ENCODE peak calls at places on chromosomes 11 and 22, in nine cellular contexts. One of them, this sample, is unnamed.
A peak's percentile ranks its signal among the peaks of the same experiment; 100 is the strongest.

GRCh38 chr11:130670200-130670599 is 221.8 kb downstream of the ADAMTS15 start:
- DNase-seq in astrocyte of the spinal cord: no peak
- DNase-seq in GM12878: no peak
- DNase-seq in activated naive CD8-positive, alpha-beta T cell treated with anti-CD3 and anti-CD28 coated beads, Interleukin-2, amount 50 U/mL, for 24 hours: no peak
- DNase-seq in HuH-7: no peak
- DNase-seq in neural crest cell: no peak
- DNase-seq in GM12891: no peak
- DNase-seq in stimulated activated CD8-positive, alpha-beta memory T cell treated with anti-CD3 and anti-CD28 coated beads, Interleukin-15, amount 100 ng/mL, for 4 hours: no peak
- DNase-seq in Ammon's horn: no peak
- DNase-seq in this sample: no peak

GRCh38 chr11:73226297-73227006 is 8.4 kb downstream of the P2RY2 start:
- DNase-seq in astrocyte of the spinal cord: no peak
- DNase-seq in GM12878: no peak
- DNase-seq in activated naive CD8-positive, alpha-beta T cell treated with anti-CD3 and anti-CD28 coated beads, Interleukin-2, amount 50 U/mL, for 24 hours: no peak
- DNase-seq in HuH-7: no peak
- DNase-seq in neural crest cell: no peak
- DNase-seq in GM12891: no peak
- DNase-seq in stimulated activated CD8-positive, alpha-beta memory T cell treated with anti-CD3 and anti-CD28 coated beads, Interleukin-15, amount 100 ng/mL, for 4 hours: no peak
- DNase-seq in Ammon's horn: no peak
- DNase-seq in this sample: no peak

GRCh38 chr11:57497303-57498247 is 17.9 kb downstream of the SLC43A1 start:
- DNase-seq in astrocyte of the spinal cord: no peak
- DNase-seq in GM12878: no peak
- DNase-seq in activated naive CD8-positive, alpha-beta T cell treated with anti-CD3 and anti-CD28 coated beads, Interleukin-2, amount 50 U/mL, for 24 hours: no peak
- DNase-seq in HuH-7: peak; percentile 99
- DNase-seq in neural crest cell: no peak
- DNase-seq in GM12891: no peak
- DNase-seq in stimulated activated CD8-positive, alpha-beta memory T cell treated with anti-CD3 and anti-CD28 coated beads, Interleukin-15, amount 100 ng/mL, for 4 hours: no peak
- DNase-seq in Ammon's horn: no peak
- DNase-seq in this sample: no peak

GRCh38 chr22:22531770-22532546 is 11.9 kb upstream of the ZNF280A start:
- DNase-seq in astrocyte of the spinal cord: no peak
- DNase-seq in GM12878: no peak
- DNase-seq in activated naive CD8-positive, alpha-beta T cell treated with anti-CD3 and anti-CD28 coated beads, Interleukin-2, amount 50 U/mL, for 24 hours: no peak
- DNase-seq in HuH-7: no peak
- DNase-seq in neural crest cell: no peak
- DNase-seq in GM12891: no peak
- DNase-seq in stimulated activated CD8-positive, alpha-beta memory T cell treated with anti-CD3 and anti-CD28 coated beads, Interleukin-15, amount 100 ng/mL, for 4 hours: no peak
- DNase-seq in Ammon's horn: no peak
- DNase-seq in this sample: no peak

GRCh38 chr11:115469361-115469760 is 34.9 kb downstream of the CADM1 start:
- DNase-seq in astrocyte of the spinal cord: no peak
- DNase-seq in GM12878: peak; percentile 48
- DNase-seq in activated naive CD8-positive, alpha-beta T cell treated with anti-CD3 and anti-CD28 coated beads, Interleukin-2, amount 50 U/mL, for 24 hours: no peak
- DNase-seq in HuH-7: no peak
- DNase-seq in neural crest cell: no peak
- DNase-seq in GM12891: no peak
- DNase-seq in stimulated activated CD8-positive, alpha-beta memory T cell treated with anti-CD3 and anti-CD28 coated beads, Interleukin-15, amount 100 ng/mL, for 4 hours: no peak
- DNase-seq in Ammon's horn: no peak
- DNase-seq in this sample: no peak

GRCh38 chr22:39994566-39995345 is at the start of gene FAM83F:
- DNase-seq in astrocyte of the spinal cord: no peak
- DNase-seq in GM12878: no peak
- DNase-seq in activated naive CD8-positive, alpha-beta T cell treated with anti-CD3 and anti-CD28 coated beads, Interleukin-2, amount 50 U/mL, for 24 hours: peak; percentile 47
- DNase-seq in HuH-7: no peak
- DNase-seq in neural crest cell: no peak
- DNase-seq in GM12891: peak; percentile 69
- DNase-seq in stimulated activated CD8-positive, alpha-beta memory T cell treated with anti-CD3 and anti-CD28 coated beads, Interleukin-15, amount 100 ng/mL, for 4 hours: peak; percentile 11
- DNase-seq in Ammon's horn: no peak
- DNase-seq in this sample: no peak

GRCh38 chr11:46238078-46238966 is 39.1 kb upstream of the CREB3L1 start:
- DNase-seq in astrocyte of the spinal cord: peak; percentile 59
- DNase-seq in GM12878: no peak
- DNase-seq in activated naive CD8-positive, alpha-beta T cell treated with anti-CD3 and anti-CD28 coated beads, Interleukin-2, amount 50 U/mL, for 24 hours: peak; percentile 76
- DNase-seq in HuH-7: peak; percentile 55
- DNase-seq in neural crest cell: peak; percentile 46
- DNase-seq in GM12891: peak; percentile 51
- DNase-seq in stimulated activated CD8-positive, alpha-beta memory T cell treated with anti-CD3 and anti-CD28 coated beads, Interleukin-15, amount 100 ng/mL, for 4 hours: peak; percentile 43
- DNase-seq in Ammon's horn: no peak
- DNase-seq in this sample: peak; percentile 63

GRCh38 chr11:111772535-111772934 is 6.3 kb upstream of the PPP2R1B start:
- DNase-seq in astrocyte of the spinal cord: no peak
- DNase-seq in GM12878: no peak
- DNase-seq in activated naive CD8-positive, alpha-beta T cell treated with anti-CD3 and anti-CD28 coated beads, Interleukin-2, amount 50 U/mL, for 24 hours: no peak
- DNase-seq in HuH-7: no peak
- DNase-seq in neural crest cell: no peak
- DNase-seq in GM12891: no peak
- DNase-seq in stimulated activated CD8-positive, alpha-beta memory T cell treated with anti-CD3 and anti-CD28 coated beads, Interleukin-15, amount 100 ng/mL, for 4 hours: no peak
- DNase-seq in Ammon's horn: no peak
- DNase-seq in this sample: no peak

GRCh38 chr11:83574516-83574915 is 288.3 kb upstream of the CCDC90B start:
- DNase-seq in astrocyte of the spinal cord: no peak
- DNase-seq in GM12878: no peak
- DNase-seq in activated naive CD8-positive, alpha-beta T cell treated with anti-CD3 and anti-CD28 coated beads, Interleukin-2, amount 50 U/mL, for 24 hours: no peak
- DNase-seq in HuH-7: no peak
- DNase-seq in neural crest cell: no peak
- DNase-seq in GM12891: no peak
- DNase-seq in stimulated activated CD8-positive, alpha-beta memory T cell treated with anti-CD3 and anti-CD28 coated beads, Interleukin-15, amount 100 ng/mL, for 4 hours: no peak
- DNase-seq in Ammon's horn: no peak
- DNase-seq in this sample: no peak

GRCh38 chr11:33778682-33779081 is 4.4 kb upstream of the FBXO3 start:
- DNase-seq in astrocyte of the spinal cord: peak; percentile 84
- DNase-seq in GM12878: no peak
- DNase-seq in activated naive CD8-positive, alpha-beta T cell treated with anti-CD3 and anti-CD28 coated beads, Interleukin-2, amount 50 U/mL, for 24 hours: no peak
- DNase-seq in HuH-7: no peak
- DNase-seq in neural crest cell: no peak
- DNase-seq in GM12891: no peak
- DNase-seq in stimulated activated CD8-positive, alpha-beta memory T cell treated with anti-CD3 and anti-CD28 coated beads, Interleukin-15, amount 100 ng/mL, for 4 hours: no peak
- DNase-seq in Ammon's horn: peak; percentile 29
- DNase-seq in this sample: peak; percentile 17

GRCh38 chr22:48357196-48357595 is 1470.5 kb downstream of the BRD1 start:
- DNase-seq in astrocyte of the spinal cord: no peak
- DNase-seq in GM12878: no peak
- DNase-seq in activated naive CD8-positive, alpha-beta T cell treated with anti-CD3 and anti-CD28 coated beads, Interleukin-2, amount 50 U/mL, for 24 hours: no peak
- DNase-seq in HuH-7: no peak
- DNase-seq in neural crest cell: no peak
- DNase-seq in GM12891: no peak
- DNase-seq in stimulated activated CD8-positive, alpha-beta memory T cell treated with anti-CD3 and anti-CD28 coated beads, Interleukin-15, amount 100 ng/mL, for 4 hours: no peak
- DNase-seq in Ammon's horn: no peak
- DNase-seq in this sample: no peak

GRCh38 chr11:114340311-114341131 is 44.3 kb downstream of the NNMT start:
- DNase-seq in astrocyte of the spinal cord: peak; percentile 79
- DNase-seq in GM12878: no peak
- DNase-seq in activated naive CD8-positive, alpha-beta T cell treated with anti-CD3 and anti-CD28 coated beads, Interleukin-2, amount 50 U/mL, for 24 hours: peak; percentile 14
- DNase-seq in HuH-7: peak; percentile 21
- DNase-seq in neural crest cell: peak; percentile 31
- DNase-seq in GM12891: no peak
- DNase-seq in stimulated activated CD8-positive, alpha-beta memory T cell treated with anti-CD3 and anti-CD28 coated beads, Interleukin-15, amount 100 ng/mL, for 4 hours: no peak
- DNase-seq in Ammon's horn: peak; percentile 86
- DNase-seq in this sample: peak; percentile 63

GRCh38 chr11:68632802-68633201 is 51.5 kb upstream of the GAL start:
- DNase-seq in astrocyte of the spinal cord: peak; percentile 74
- DNase-seq in GM12878: no peak
- DNase-seq in activated naive CD8-positive, alpha-beta T cell treated with anti-CD3 and anti-CD28 coated beads, Interleukin-2, amount 50 U/mL, for 24 hours: peak; percentile 28
- DNase-seq in HuH-7: peak; percentile 92
- DNase-seq in neural crest cell: peak; percentile 36
- DNase-seq in GM12891: no peak
- DNase-seq in stimulated activated CD8-positive, alpha-beta memory T cell treated with anti-CD3 and anti-CD28 coated beads, Interleukin-15, amount 100 ng/mL, for 4 hours: no peak
- DNase-seq in Ammon's horn: no peak
- DNase-seq in this sample: peak; percentile 66

GRCh38 chr11:36069576-36070214 is 125.8 kb downstream of the LDLRAD3 start:
- DNase-seq in astrocyte of the spinal cord: no peak
- DNase-seq in GM12878: peak; percentile 15
- DNase-seq in activated naive CD8-positive, alpha-beta T cell treated with anti-CD3 and anti-CD28 coated beads, Interleukin-2, amount 50 U/mL, for 24 hours: no peak
- DNase-seq in HuH-7: no peak
- DNase-seq in neural crest cell: no peak
- DNase-seq in GM12891: no peak
- DNase-seq in stimulated activated CD8-positive, alpha-beta memory T cell treated with anti-CD3 and anti-CD28 coated beads, Interleukin-15, amount 100 ng/mL, for 4 hours: no peak
- DNase-seq in Ammon's horn: no peak
- DNase-seq in this sample: no peak

GRCh38 chr11:118050208-118050891 is 26.5 kb upstream of the TMPRSS4 start:
- DNase-seq in astrocyte of the spinal cord: no peak
- DNase-seq in GM12878: no peak
- DNase-seq in activated naive CD8-positive, alpha-beta T cell treated with anti-CD3 and anti-CD28 coated beads, Interleukin-2, amount 50 U/mL, for 24 hours: no peak
- DNase-seq in HuH-7: no peak
- DNase-seq in neural crest cell: no peak
- DNase-seq in GM12891: no peak
- DNase-seq in stimulated activated CD8-positive, alpha-beta memory T cell treated with anti-CD3 and anti-CD28 coated beads, Interleukin-15, amount 100 ng/mL, for 4 hours: no peak
- DNase-seq in Ammon's horn: no peak
- DNase-seq in this sample: no peak

GRCh38 chr22:28063656-28064055 is 144.6 kb upstream of the PITPNB start:
- DNase-seq in astrocyte of the spinal cord: no peak
- DNase-seq in GM12878: no peak
- DNase-seq in activated naive CD8-positive, alpha-beta T cell treated with anti-CD3 and anti-CD28 coated beads, Interleukin-2, amount 50 U/mL, for 24 hours: no peak
- DNase-seq in HuH-7: no peak
- DNase-seq in neural crest cell: no peak
- DNase-seq in GM12891: no peak
- DNase-seq in stimulated activated CD8-positive, alpha-beta memory T cell treated with anti-CD3 and anti-CD28 coated beads, Interleukin-15, amount 100 ng/mL, for 4 hours: no peak
- DNase-seq in Ammon's horn: no peak
- DNase-seq in this sample: no peak

GRCh38 chr11:121207485-121208115 is 85.0 kb upstream of the SC5D start:
- DNase-seq in astrocyte of the spinal cord: no peak
- DNase-seq in GM12878: peak; percentile 50
- DNase-seq in activated naive CD8-positive, alpha-beta T cell treated with anti-CD3 and anti-CD28 coated beads, Interleukin-2, amount 50 U/mL, for 24 hours: no peak
- DNase-seq in HuH-7: no peak
- DNase-seq in neural crest cell: no peak
- DNase-seq in GM12891: no peak
- DNase-seq in stimulated activated CD8-positive, alpha-beta memory T cell treated with anti-CD3 and anti-CD28 coated beads, Interleukin-15, amount 100 ng/mL, for 4 hours: no peak
- DNase-seq in Ammon's horn: no peak
- DNase-seq in this sample: no peak

GRCh38 chr22:25177226-25177625 is 22.4 kb upstream of the CRYBB3 start:
- DNase-seq in astrocyte of the spinal cord: no peak
- DNase-seq in GM12878: no peak
- DNase-seq in activated naive CD8-positive, alpha-beta T cell treated with anti-CD3 and anti-CD28 coated beads, Interleukin-2, amount 50 U/mL, for 24 hours: no peak
- DNase-seq in HuH-7: no peak
- DNase-seq in neural crest cell: no peak
- DNase-seq in GM12891: no peak
- DNase-seq in stimulated activated CD8-positive, alpha-beta memory T cell treated with anti-CD3 and anti-CD28 coated beads, Interleukin-15, amount 100 ng/mL, for 4 hours: no peak
- DNase-seq in Ammon's horn: no peak
- DNase-seq in this sample: no peak

GRCh38 chr11:131498631-131499053 is 128.2 kb downstream of the NTM start:
- DNase-seq in astrocyte of the spinal cord: no peak
- DNase-seq in GM12878: no peak
- DNase-seq in activated naive CD8-positive, alpha-beta T cell treated with anti-CD3 and anti-CD28 coated beads, Interleukin-2, amount 50 U/mL, for 24 hours: no peak
- DNase-seq in HuH-7: no peak
- DNase-seq in neural crest cell: no peak
- DNase-seq in GM12891: no peak
- DNase-seq in stimulated activated CD8-positive, alpha-beta memory T cell treated with anti-CD3 and anti-CD28 coated beads, Interleukin-15, amount 100 ng/mL, for 4 hours: no peak
- DNase-seq in Ammon's horn: peak; percentile 82
- DNase-seq in this sample: no peak

GRCh38 chr22:27045103-27045940 is 387.9 kb downstream of the MIAT start:
- DNase-seq in astrocyte of the spinal cord: peak; percentile 55
- DNase-seq in GM12878: no peak
- DNase-seq in activated naive CD8-positive, alpha-beta T cell treated with anti-CD3 and anti-CD28 coated beads, Interleukin-2, amount 50 U/mL, for 24 hours: no peak
- DNase-seq in HuH-7: no peak
- DNase-seq in neural crest cell: no peak
- DNase-seq in GM12891: no peak
- DNase-seq in stimulated activated CD8-positive, alpha-beta memory T cell treated with anti-CD3 and anti-CD28 coated beads, Interleukin-15, amount 100 ng/mL, for 4 hours: no peak
- DNase-seq in Ammon's horn: no peak
- DNase-seq in this sample: no peak

GRCh38 chr11:129061466-129062194 is 119.0 kb upstream of the TP53AIP1 start:
- DNase-seq in astrocyte of the spinal cord: peak; percentile 34
- DNase-seq in GM12878: no peak
- DNase-seq in activated naive CD8-positive, alpha-beta T cell treated with anti-CD3 and anti-CD28 coated beads, Interleukin-2, amount 50 U/mL, for 24 hours: no peak
- DNase-seq in HuH-7: no peak
- DNase-seq in neural crest cell: no peak
- DNase-seq in GM12891: no peak
- DNase-seq in stimulated activated CD8-positive, alpha-beta memory T cell treated with anti-CD3 and anti-CD28 coated beads, Interleukin-15, amount 100 ng/mL, for 4 hours: no peak
- DNase-seq in Ammon's horn: no peak
- DNase-seq in this sample: no peak

GRCh38 chr11:122108192-122108799 is 7.7 kb downstream of the BLID start:
- DNase-seq in astrocyte of the spinal cord: peak; percentile 60
- DNase-seq in GM12878: no peak
- DNase-seq in activated naive CD8-positive, alpha-beta T cell treated with anti-CD3 and anti-CD28 coated beads, Interleukin-2, amount 50 U/mL, for 24 hours: peak; percentile 26
- DNase-seq in HuH-7: no peak
- DNase-seq in neural crest cell: peak; percentile 53
- DNase-seq in GM12891: no peak
- DNase-seq in stimulated activated CD8-positive, alpha-beta memory T cell treated with anti-CD3 and anti-CD28 coated beads, Interleukin-15, amount 100 ng/mL, for 4 hours: no peak
- DNase-seq in Ammon's horn: peak; percentile 69
- DNase-seq in this sample: peak; percentile 22

GRCh38 chr11:103792981-103793468 is 243.4 kb upstream of the DDI1 start:
- DNase-seq in astrocyte of the spinal cord: peak; percentile 29
- DNase-seq in GM12878: no peak
- DNase-seq in activated naive CD8-positive, alpha-beta T cell treated with anti-CD3 and anti-CD28 coated beads, Interleukin-2, amount 50 U/mL, for 24 hours: no peak
- DNase-seq in HuH-7: no peak
- DNase-seq in neural crest cell: no peak
- DNase-seq in GM12891: no peak
- DNase-seq in stimulated activated CD8-positive, alpha-beta memory T cell treated with anti-CD3 and anti-CD28 coated beads, Interleukin-15, amount 100 ng/mL, for 4 hours: no peak
- DNase-seq in Ammon's horn: no peak
- DNase-seq in this sample: no peak

GRCh38 chr11:110939471-110939870 is 227.2 kb upstream of the ARHGAP20 start:
- DNase-seq in astrocyte of the spinal cord: no peak
- DNase-seq in GM12878: no peak
- DNase-seq in activated naive CD8-positive, alpha-beta T cell treated with anti-CD3 and anti-CD28 coated beads, Interleukin-2, amount 50 U/mL, for 24 hours: no peak
- DNase-seq in HuH-7: no peak
- DNase-seq in neural crest cell: no peak
- DNase-seq in GM12891: no peak
- DNase-seq in stimulated activated CD8-positive, alpha-beta memory T cell treated with anti-CD3 and anti-CD28 coated beads, Interleukin-15, amount 100 ng/mL, for 4 hours: no peak
- DNase-seq in Ammon's horn: no peak
- DNase-seq in this sample: no peak

GRCh38 chr11:34439521-34440258 is 956 bp downstream of the CAT start:
- DNase-seq in astrocyte of the spinal cord: no peak
- DNase-seq in GM12878: no peak
- DNase-seq in activated naive CD8-positive, alpha-beta T cell treated with anti-CD3 and anti-CD28 coated beads, Interleukin-2, amount 50 U/mL, for 24 hours: no peak
- DNase-seq in HuH-7: no peak
- DNase-seq in neural crest cell: no peak
- DNase-seq in GM12891: no peak
- DNase-seq in stimulated activated CD8-positive, alpha-beta memory T cell treated with anti-CD3 and anti-CD28 coated beads, Interleukin-15, amount 100 ng/mL, for 4 hours: no peak
- DNase-seq in Ammon's horn: no peak
- DNase-seq in this sample: no peak

GRCh38 chr22:17077255-17077654 is 7.5 kb upstream of the IL17RA start:
- DNase-seq in astrocyte of the spinal cord: peak; percentile 71
- DNase-seq in GM12878: no peak
- DNase-seq in activated naive CD8-positive, alpha-beta T cell treated with anti-CD3 and anti-CD28 coated beads, Interleukin-2, amount 50 U/mL, for 24 hours: no peak
- DNase-seq in HuH-7: no peak
- DNase-seq in neural crest cell: no peak
- DNase-seq in GM12891: no peak
- DNase-seq in stimulated activated CD8-positive, alpha-beta memory T cell treated with anti-CD3 and anti-CD28 coated beads, Interleukin-15, amount 100 ng/mL, for 4 hours: no peak
- DNase-seq in Ammon's horn: no peak
- DNase-seq in this sample: no peak

GRCh38 chr11:65293909-65294381 is 20.7 kb upstream of the CDC42EP2 start:
- DNase-seq in astrocyte of the spinal cord: no peak
- DNase-seq in GM12878: no peak
- DNase-seq in activated naive CD8-positive, alpha-beta T cell treated with anti-CD3 and anti-CD28 coated beads, Interleukin-2, amount 50 U/mL, for 24 hours: no peak
- DNase-seq in HuH-7: no peak
- DNase-seq in neural crest cell: no peak
- DNase-seq in GM12891: no peak
- DNase-seq in stimulated activated CD8-positive, alpha-beta memory T cell treated with anti-CD3 and anti-CD28 coated beads, Interleukin-15, amount 100 ng/mL, for 4 hours: no peak
- DNase-seq in Ammon's horn: peak; percentile 62
- DNase-seq in this sample: no peak

GRCh38 chr22:33539202-33539901 is 380.9 kb downstream of the LARGE1 start:
- DNase-seq in astrocyte of the spinal cord: no peak
- DNase-seq in GM12878: no peak
- DNase-seq in activated naive CD8-positive, alpha-beta T cell treated with anti-CD3 and anti-CD28 coated beads, Interleukin-2, amount 50 U/mL, for 24 hours: no peak
- DNase-seq in HuH-7: no peak
- DNase-seq in neural crest cell: no peak
- DNase-seq in GM12891: no peak
- DNase-seq in stimulated activated CD8-positive, alpha-beta memory T cell treated with anti-CD3 and anti-CD28 coated beads, Interleukin-15, amount 100 ng/mL, for 4 hours: no peak
- DNase-seq in Ammon's horn: no peak
- DNase-seq in this sample: no peak

GRCh38 chr22:39893526-39893925 is at the start of gene ENTHD1:
- DNase-seq in astrocyte of the spinal cord: no peak
- DNase-seq in GM12878: no peak
- DNase-seq in activated naive CD8-positive, alpha-beta T cell treated with anti-CD3 and anti-CD28 coated beads, Interleukin-2, amount 50 U/mL, for 24 hours: no peak
- DNase-seq in HuH-7: no peak
- DNase-seq in neural crest cell: no peak
- DNase-seq in GM12891: no peak
- DNase-seq in stimulated activated CD8-positive, alpha-beta memory T cell treated with anti-CD3 and anti-CD28 coated beads, Interleukin-15, amount 100 ng/mL, for 4 hours: no peak
- DNase-seq in Ammon's horn: no peak
- DNase-seq in this sample: no peak

GRCh38 chr11:17498475-17498874 is 21.8 kb upstream of the ABCC8 start:
- DNase-seq in astrocyte of the spinal cord: no peak
- DNase-seq in GM12878: no peak
- DNase-seq in activated naive CD8-positive, alpha-beta T cell treated with anti-CD3 and anti-CD28 coated beads, Interleukin-2, amount 50 U/mL, for 24 hours: no peak
- DNase-seq in HuH-7: no peak
- DNase-seq in neural crest cell: no peak
- DNase-seq in GM12891: no peak
- DNase-seq in stimulated activated CD8-positive, alpha-beta memory T cell treated with anti-CD3 and anti-CD28 coated beads, Interleukin-15, amount 100 ng/mL, for 4 hours: no peak
- DNase-seq in Ammon's horn: no peak
- DNase-seq in this sample: no peak

GRCh38 chr22:45648320-45649070 is 23.1 kb upstream of the ATXN10 start:
- DNase-seq in astrocyte of the spinal cord: no peak
- DNase-seq in GM12878: no peak
- DNase-seq in activated naive CD8-positive, alpha-beta T cell treated with anti-CD3 and anti-CD28 coated beads, Interleukin-2, amount 50 U/mL, for 24 hours: no peak
- DNase-seq in HuH-7: no peak
- DNase-seq in neural crest cell: no peak
- DNase-seq in GM12891: no peak
- DNase-seq in stimulated activated CD8-positive, alpha-beta memory T cell treated with anti-CD3 and anti-CD28 coated beads, Interleukin-15, amount 100 ng/mL, for 4 hours: no peak
- DNase-seq in Ammon's horn: peak; percentile 18
- DNase-seq in this sample: no peak